ENCODE peak calls at places on chromosomes 1 and 21, in nine cellular contexts. One of them, this sample, is unnamed.

GRCh38 chr1:95086949-95087533 is 14.3 kb upstream of the ALG14 start:
- DNase-seq in tibial artery: peak
- DNase-seq in GM06990: no peak
- DNase-seq in AG09309: peak
- DNase-seq in neural progenitor cell: no peak
- DNase-seq in AG04450: peak
- DNase-seq in uterus: no peak
- DNase-seq in suprapubic skin: no peak
- DNase-seq in fibroblast of lung: peak
- DNase-seq in this sample: peak

GRCh38 chr1:204924013-204924759 is 53.5 kb downstream of the NFASC start:
- DNase-seq in tibial artery: no peak
- DNase-seq in GM06990: no peak
- DNase-seq in AG09309: no peak
- DNase-seq in neural progenitor cell: peak
- DNase-seq in AG04450: no peak
- DNase-seq in uterus: no peak
- DNase-seq in suprapubic skin: no peak
- DNase-seq in fibroblast of lung: no peak
- DNase-seq in this sample: no peak

GRCh38 chr1:9823943-9824701 is at the start of gene CLSTN1:
- DNase-seq in tibial artery: peak
- DNase-seq in GM06990: peak
- DNase-seq in AG09309: no peak
- DNase-seq in neural progenitor cell: peak
- DNase-seq in AG04450: peak
- DNase-seq in uterus: peak
- DNase-seq in suprapubic skin: peak
- DNase-seq in fibroblast of lung: peak
- DNase-seq in this sample: no peak

GRCh38 chr1:53938136-53938830 is 7.2 kb downstream of the IFT25 start:
- DNase-seq in tibial artery: no peak
- DNase-seq in GM06990: no peak
- DNase-seq in AG09309: no peak
- DNase-seq in neural progenitor cell: no peak
- DNase-seq in AG04450: peak
- DNase-seq in uterus: no peak
- DNase-seq in suprapubic skin: no peak
- DNase-seq in fibroblast of lung: peak
- DNase-seq in this sample: no peak

GRCh38 chr1:77536813-77537212 is 145.6 kb downstream of the ZZZ3 start:
- DNase-seq in tibial artery: no peak
- DNase-seq in GM06990: no peak
- DNase-seq in AG09309: peak
- DNase-seq in neural progenitor cell: no peak
- DNase-seq in AG04450: peak
- DNase-seq in uterus: no peak
- DNase-seq in suprapubic skin: no peak
- DNase-seq in fibroblast of lung: peak
- DNase-seq in this sample: peak

GRCh38 chr1:232875536-232875935 is 70.3 kb downstream of the MAP10 start:
- DNase-seq in tibial artery: no peak
- DNase-seq in GM06990: no peak
- DNase-seq in AG09309: no peak
- DNase-seq in neural progenitor cell: no peak
- DNase-seq in AG04450: no peak
- DNase-seq in uterus: no peak
- DNase-seq in suprapubic skin: no peak
- DNase-seq in fibroblast of lung: no peak
- DNase-seq in this sample: no peak

GRCh38 chr1:231937013-231937754 is 310.6 kb downstream of the DISC1 start:
- DNase-seq in tibial artery: peak
- DNase-seq in GM06990: no peak
- DNase-seq in AG09309: no peak
- DNase-seq in neural progenitor cell: no peak
- DNase-seq in AG04450: no peak
- DNase-seq in uterus: peak
- DNase-seq in suprapubic skin: no peak
- DNase-seq in fibroblast of lung: peak
- DNase-seq in this sample: no peak

GRCh38 chr21:45847870-45848269 is 133.7 kb upstream of the COL6A1 start:
- DNase-seq in tibial artery: no peak
- DNase-seq in GM06990: no peak
- DNase-seq in AG09309: no peak
- DNase-seq in neural progenitor cell: no peak
- DNase-seq in AG04450: no peak
- DNase-seq in uterus: no peak
- DNase-seq in suprapubic skin: peak
- DNase-seq in fibroblast of lung: no peak
- DNase-seq in this sample: no peak

GRCh38 chr1:20329793-20330542 is 39.3 kb downstream of the VWA5B1 start:
- DNase-seq in tibial artery: no peak
- DNase-seq in GM06990: no peak
- DNase-seq in AG09309: no peak
- DNase-seq in neural progenitor cell: no peak
- DNase-seq in AG04450: no peak
- DNase-seq in uterus: no peak
- DNase-seq in suprapubic skin: no peak
- DNase-seq in fibroblast of lung: no peak
- DNase-seq in this sample: no peak

GRCh38 chr1:39394598-39394997 is 96.8 kb upstream of the BMP8A start:
- DNase-seq in tibial artery: no peak
- DNase-seq in GM06990: no peak
- DNase-seq in AG09309: no peak
- DNase-seq in neural progenitor cell: no peak
- DNase-seq in AG04450: no peak
- DNase-seq in uterus: no peak
- DNase-seq in suprapubic skin: no peak
- DNase-seq in fibroblast of lung: no peak
- DNase-seq in this sample: no peak

GRCh38 chr1:41582351-41582750 is 97.9 kb upstream of the EDN2 start:
- DNase-seq in tibial artery: no peak
- DNase-seq in GM06990: no peak
- DNase-seq in AG09309: no peak
- DNase-seq in neural progenitor cell: no peak
- DNase-seq in AG04450: no peak
- DNase-seq in uterus: no peak
- DNase-seq in suprapubic skin: no peak
- DNase-seq in fibroblast of lung: no peak
- DNase-seq in this sample: no peak

GRCh38 chr1:66270122-66270812 is 263.7 kb upstream of the SGIP1 start:
- DNase-seq in tibial artery: peak
- DNase-seq in GM06990: no peak
- DNase-seq in AG09309: no peak
- DNase-seq in neural progenitor cell: no peak
- DNase-seq in AG04450: peak
- DNase-seq in uterus: peak
- DNase-seq in suprapubic skin: no peak
- DNase-seq in fibroblast of lung: peak
- DNase-seq in this sample: peak

GRCh38 chr1:75539230-75540116 is 71.4 kb downstream of the SLC44A5 start:
- DNase-seq in tibial artery: no peak
- DNase-seq in GM06990: no peak
- DNase-seq in AG09309: no peak
- DNase-seq in neural progenitor cell: no peak
- DNase-seq in AG04450: no peak
- DNase-seq in uterus: no peak
- DNase-seq in suprapubic skin: no peak
- DNase-seq in fibroblast of lung: no peak
- DNase-seq in this sample: peak

GRCh38 chr1:58214674-58215073 is 331.9 kb downstream of the OMA1 start:
- DNase-seq in tibial artery: no peak
- DNase-seq in GM06990: no peak
- DNase-seq in AG09309: no peak
- DNase-seq in neural progenitor cell: no peak
- DNase-seq in AG04450: no peak
- DNase-seq in uterus: no peak
- DNase-seq in suprapubic skin: no peak
- DNase-seq in fibroblast of lung: no peak
- DNase-seq in this sample: no peak

GRCh38 chr1:154410185-154410827 is 5.2 kb downstream of the IL6R start:
- DNase-seq in tibial artery: no peak
- DNase-seq in GM06990: no peak
- DNase-seq in AG09309: no peak
- DNase-seq in neural progenitor cell: peak
- DNase-seq in AG04450: no peak
- DNase-seq in uterus: no peak
- DNase-seq in suprapubic skin: no peak
- DNase-seq in fibroblast of lung: no peak
- DNase-seq in this sample: no peak

GRCh38 chr1:201245082-201245481 is 38.2 kb upstream of the PKP1 start:
- DNase-seq in tibial artery: no peak
- DNase-seq in GM06990: no peak
- DNase-seq in AG09309: no peak
- DNase-seq in neural progenitor cell: no peak
- DNase-seq in AG04450: no peak
- DNase-seq in uterus: no peak
- DNase-seq in suprapubic skin: no peak
- DNase-seq in fibroblast of lung: no peak
- DNase-seq in this sample: no peak

GRCh38 chr21:41933259-41934079 is 20.3 kb downstream of the C2CD2 start:
- DNase-seq in tibial artery: no peak
- DNase-seq in GM06990: no peak
- DNase-seq in AG09309: no peak
- DNase-seq in neural progenitor cell: no peak
- DNase-seq in AG04450: no peak
- DNase-seq in uterus: no peak
- DNase-seq in suprapubic skin: no peak
- DNase-seq in fibroblast of lung: peak
- DNase-seq in this sample: no peak

GRCh38 chr1:206911064-206911663 is 10.6 kb downstream of the FCMR start:
- DNase-seq in tibial artery: peak
- DNase-seq in GM06990: no peak
- DNase-seq in AG09309: peak
- DNase-seq in neural progenitor cell: peak
- DNase-seq in AG04450: no peak
- DNase-seq in uterus: no peak
- DNase-seq in suprapubic skin: no peak
- DNase-seq in fibroblast of lung: peak
- DNase-seq in this sample: no peak

GRCh38 chr1:218436997-218437396 is 91.9 kb downstream of the TGFB2 start:
- DNase-seq in tibial artery: no peak
- DNase-seq in GM06990: no peak
- DNase-seq in AG09309: no peak
- DNase-seq in neural progenitor cell: no peak
- DNase-seq in AG04450: no peak
- DNase-seq in uterus: no peak
- DNase-seq in suprapubic skin: no peak
- DNase-seq in fibroblast of lung: no peak
- DNase-seq in this sample: no peak

GRCh38 chr1:101507547-101507971 is 270.7 kb downstream of the S1PR1 start:
- DNase-seq in tibial artery: no peak
- DNase-seq in GM06990: no peak
- DNase-seq in AG09309: no peak
- DNase-seq in neural progenitor cell: no peak
- DNase-seq in AG04450: no peak
- DNase-seq in uterus: no peak
- DNase-seq in suprapubic skin: no peak
- DNase-seq in fibroblast of lung: no peak
- DNase-seq in this sample: peak

GRCh38 chr1:14136881-14137280 is 436.9 kb downstream of the PRDM2 start:
- DNase-seq in tibial artery: no peak
- DNase-seq in GM06990: no peak
- DNase-seq in AG09309: no peak
- DNase-seq in neural progenitor cell: no peak
- DNase-seq in AG04450: no peak
- DNase-seq in uterus: no peak
- DNase-seq in suprapubic skin: no peak
- DNase-seq in fibroblast of lung: no peak
- DNase-seq in this sample: no peak

GRCh38 chr1:203517426-203517974 is 23.5 kb downstream of the OPTC start:
- DNase-seq in tibial artery: no peak
- DNase-seq in GM06990: no peak
- DNase-seq in AG09309: no peak
- DNase-seq in neural progenitor cell: no peak
- DNase-seq in AG04450: no peak
- DNase-seq in uterus: no peak
- DNase-seq in suprapubic skin: no peak
- DNase-seq in fibroblast of lung: no peak
- DNase-seq in this sample: no peak

GRCh38 chr1:247966520-247967204 is 1.6 kb downstream of the OR2AK2 start:
- DNase-seq in tibial artery: no peak
- DNase-seq in GM06990: peak
- DNase-seq in AG09309: no peak
- DNase-seq in neural progenitor cell: no peak
- DNase-seq in AG04450: no peak
- DNase-seq in uterus: no peak
- DNase-seq in suprapubic skin: no peak
- DNase-seq in fibroblast of lung: no peak
- DNase-seq in this sample: no peak
- H3K4me3 ChIP-seq in tibial artery: no peak
- H3K4me3 ChIP-seq in GM06990: no peak
- H3K4me3 ChIP-seq in AG09309: no peak
- H3K4me3 ChIP-seq in neural progenitor cell: no peak
- H3K4me3 ChIP-seq in AG04450: no peak
- H3K4me3 ChIP-seq in uterus: no peak
- H3K4me3 ChIP-seq in suprapubic skin: no peak
- H3K4me3 ChIP-seq in fibroblast of lung: no peak
- H3K4me3 ChIP-seq in this sample: no peak

GRCh38 chr1:156075158-156075557 is 7.1 kb downstream of the MEX3A start:
- DNase-seq in tibial artery: no peak
- DNase-seq in GM06990: no peak
- DNase-seq in AG09309: no peak
- DNase-seq in neural progenitor cell: peak
- DNase-seq in AG04450: no peak
- DNase-seq in uterus: no peak
- DNase-seq in suprapubic skin: no peak
- DNase-seq in fibroblast of lung: no peak
- DNase-seq in this sample: no peak
- TF ChIP-seq CTCF in tibial artery: no peak
- TF ChIP-seq CTCF in GM06990: no peak
- TF ChIP-seq CTCF in AG09309: no peak
- TF ChIP-seq CTCF in neural progenitor cell: peak
- TF ChIP-seq CTCF in AG04450: no peak
- TF ChIP-seq CTCF in uterus: no peak
- TF ChIP-seq CTCF in suprapubic skin: no peak
- TF ChIP-seq CTCF in fibroblast of lung: no peak
- TF ChIP-seq CTCF in this sample: no peak

DNA sequence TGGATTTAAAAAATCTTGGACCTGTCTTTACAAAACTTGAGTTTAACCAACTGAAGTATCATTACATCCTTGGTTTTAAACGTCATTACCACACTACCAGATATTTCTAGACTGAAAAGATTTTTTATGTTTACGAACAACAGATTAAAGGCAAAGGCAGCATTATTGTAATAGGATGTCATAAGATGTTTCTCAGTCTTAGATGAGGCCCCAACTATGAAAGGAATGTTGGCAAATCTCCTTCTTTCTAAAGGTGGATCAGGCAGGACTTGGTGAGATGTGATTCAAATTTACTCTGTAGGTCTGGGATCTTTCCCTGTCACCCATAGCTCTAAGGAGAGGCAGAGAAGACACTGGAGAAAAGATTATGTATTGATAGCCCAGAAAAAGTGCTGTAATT is 417.9 kb downstream of the PTBP2 start:
- DNase-seq in tibial artery: no peak
- DNase-seq in GM06990: no peak
- DNase-seq in AG09309: no peak
- DNase-seq in neural progenitor cell: no peak
- DNase-seq in AG04450: no peak
- DNase-seq in uterus: no peak
- DNase-seq in suprapubic skin: no peak
- DNase-seq in fibroblast of lung: no peak
- DNase-seq in this sample: peak
- H3K4me3 ChIP-seq in tibial artery: no peak
- H3K4me3 ChIP-seq in GM06990: no peak
- H3K4me3 ChIP-seq in AG09309: no peak
- H3K4me3 ChIP-seq in neural progenitor cell: no peak
- H3K4me3 ChIP-seq in AG04450: no peak
- H3K4me3 ChIP-seq in uterus: no peak
- H3K4me3 ChIP-seq in suprapubic skin: no peak
- H3K4me3 ChIP-seq in fibroblast of lung: no peak
- H3K4me3 ChIP-seq in this sample: no peak

GRCh38 chr1:45686081-45687013 is at the start of gene GPBP1L1:
- DNase-seq in tibial artery: peak
- DNase-seq in GM06990: peak
- DNase-seq in AG09309: peak
- DNase-seq in neural progenitor cell: peak
- DNase-seq in AG04450: peak
- DNase-seq in uterus: peak
- DNase-seq in suprapubic skin: peak
- DNase-seq in fibroblast of lung: peak
- DNase-seq in this sample: peak
- TF ChIP-seq CTCF in tibial artery: no peak
- TF ChIP-seq CTCF in GM06990: no peak
- TF ChIP-seq CTCF in AG09309: no peak
- TF ChIP-seq CTCF in neural progenitor cell: peak
- TF ChIP-seq CTCF in AG04450: no peak
- TF ChIP-seq CTCF in uterus: no peak
- TF ChIP-seq CTCF in suprapubic skin: no peak
- TF ChIP-seq CTCF in fibroblast of lung: no peak
- TF ChIP-seq CTCF in this sample: no peak